ENCODE peak calls at places on chromosomes 7 and 10, in six cellular contexts. One of them, this sample, is unnamed.

GRCh38 chr7:158274404-158274811 is 313.2 kb downstream of the PTPRN2 start:
- DNase-seq in ecto neural progenitor cell: no peak
- DNase-seq in stimulated activated CD8-positive, alpha-beta memory T cell treated with anti-CD3 and anti-CD28 coated beads, Interleukin-7, amount 100 ng/mL, for 1 hour: no peak
- DNase-seq in NB4: no peak
- DNase-seq in NCI-H460: no peak
- DNase-seq in ELR: no peak
- DNase-seq in this sample: no peak

GRCh38 chr7:32670105-32670504 is 174.8 kb downstream of the AVL9 start:
- DNase-seq in NCI-H460: peak
- DNase-seq in stimulated activated CD8-positive, alpha-beta memory T cell treated with anti-CD3 and anti-CD28 coated beads, Interleukin-7, amount 100 ng/mL, for 1 hour: no peak
- DNase-seq in ecto neural progenitor cell: no peak
- DNase-seq in NB4: peak
- DNase-seq in ELR: peak
- DNase-seq in this sample: no peak

GRCh38 chr10:49096890-49097445 is 18.4 kb downstream of the VSTM4 start:
- DNase-seq in NCI-H460: no peak
- DNase-seq in stimulated activated CD8-positive, alpha-beta memory T cell treated with anti-CD3 and anti-CD28 coated beads, Interleukin-7, amount 100 ng/mL, for 1 hour: no peak
- DNase-seq in ELR: no peak
- DNase-seq in NB4: no peak
- DNase-seq in ecto neural progenitor cell: peak
- DNase-seq in this sample: no peak

GRCh38 chr10:102660891-102661613 is 16.8 kb downstream of the TRIM8 start:
- DNase-seq in NCI-H460: no peak
- DNase-seq in ecto neural progenitor cell: no peak
- DNase-seq in ELR: no peak
- DNase-seq in NB4: peak
- DNase-seq in stimulated activated CD8-positive, alpha-beta memory T cell treated with anti-CD3 and anti-CD28 coated beads, Interleukin-7, amount 100 ng/mL, for 1 hour: no peak
- DNase-seq in this sample: no peak

GRCh38 chr10:35546824-35547225 is 58.3 kb upstream of the GJD4 start:
- DNase-seq in ecto neural progenitor cell: no peak
- DNase-seq in NB4: no peak
- DNase-seq in ELR: peak
- DNase-seq in NCI-H460: no peak
- DNase-seq in stimulated activated CD8-positive, alpha-beta memory T cell treated with anti-CD3 and anti-CD28 coated beads, Interleukin-7, amount 100 ng/mL, for 1 hour: no peak
- DNase-seq in this sample: peak

GRCh38 chr7:26685636-26686035 is 178.8 kb downstream of the SKAP2 start:
- DNase-seq in ecto neural progenitor cell: no peak
- DNase-seq in ELR: peak
- DNase-seq in stimulated activated CD8-positive, alpha-beta memory T cell treated with anti-CD3 and anti-CD28 coated beads, Interleukin-7, amount 100 ng/mL, for 1 hour: no peak
- DNase-seq in NCI-H460: no peak
- DNase-seq in NB4: no peak
- DNase-seq in this sample: no peak

GRCh38 chr7:157235357-157236018 is 96.8 kb downstream of the UBE3C start:
- DNase-seq in NCI-H460: no peak
- DNase-seq in stimulated activated CD8-positive, alpha-beta memory T cell treated with anti-CD3 and anti-CD28 coated beads, Interleukin-7, amount 100 ng/mL, for 1 hour: no peak
- DNase-seq in NB4: no peak
- DNase-seq in ELR: peak
- DNase-seq in ecto neural progenitor cell: no peak
- DNase-seq in this sample: no peak

GRCh38 chr10:44864042-44864436 is 47.1 kb upstream of the TMEM72 start:
- DNase-seq in stimulated activated CD8-positive, alpha-beta memory T cell treated with anti-CD3 and anti-CD28 coated beads, Interleukin-7, amount 100 ng/mL, for 1 hour: no peak
- DNase-seq in ecto neural progenitor cell: peak
- DNase-seq in NB4: no peak
- DNase-seq in ELR: no peak
- DNase-seq in NCI-H460: no peak
- DNase-seq in this sample: peak

GRCh38 chr7:44445986-44446671 is 44.3 kb downstream of the NUDCD3 start:
- DNase-seq in NCI-H460: no peak
- DNase-seq in ecto neural progenitor cell: no peak
- DNase-seq in NB4: no peak
- DNase-seq in ELR: no peak
- DNase-seq in stimulated activated CD8-positive, alpha-beta memory T cell treated with anti-CD3 and anti-CD28 coated beads, Interleukin-7, amount 100 ng/mL, for 1 hour: no peak
- DNase-seq in this sample: no peak

GRCh38 chr10:124708922-124709520 is 35.2 kb downstream of the FAM53B start:
- DNase-seq in stimulated activated CD8-positive, alpha-beta memory T cell treated with anti-CD3 and anti-CD28 coated beads, Interleukin-7, amount 100 ng/mL, for 1 hour: no peak
- DNase-seq in ecto neural progenitor cell: peak
- DNase-seq in NCI-H460: no peak
- DNase-seq in NB4: no peak
- DNase-seq in ELR: no peak
- DNase-seq in this sample: no peak

GRCh38 chr7:113307147-113307546 is 188.8 kb upstream of the SMIM30 start:
- DNase-seq in ELR: no peak
- DNase-seq in ecto neural progenitor cell: no peak
- DNase-seq in NCI-H460: no peak
- DNase-seq in stimulated activated CD8-positive, alpha-beta memory T cell treated with anti-CD3 and anti-CD28 coated beads, Interleukin-7, amount 100 ng/mL, for 1 hour: no peak
- DNase-seq in NB4: no peak
- DNase-seq in this sample: no peak

GRCh38 chr10:73956476-73957338 is 41.2 kb upstream of the VCL start:
- DNase-seq in stimulated activated CD8-positive, alpha-beta memory T cell treated with anti-CD3 and anti-CD28 coated beads, Interleukin-7, amount 100 ng/mL, for 1 hour: no peak
- DNase-seq in ecto neural progenitor cell: no peak
- DNase-seq in NB4: peak
- DNase-seq in NCI-H460: no peak
- DNase-seq in ELR: peak
- DNase-seq in this sample: peak

GRCh38 chr10:119378737-119379067 is 163.8 kb downstream of the RGS10 start:
- DNase-seq in ecto neural progenitor cell: no peak
- DNase-seq in NCI-H460: no peak
- DNase-seq in NB4: no peak
- DNase-seq in stimulated activated CD8-positive, alpha-beta memory T cell treated with anti-CD3 and anti-CD28 coated beads, Interleukin-7, amount 100 ng/mL, for 1 hour: no peak
- DNase-seq in ELR: no peak
- DNase-seq in this sample: no peak